ENCODE peak calls at places on chromosome 15, in eight cellular contexts. One of them, this sample, is unnamed.

GRCh38 chr15:77866186-77866585 is 211.3 kb downstream of the TBC1D2B start:
- DNase-seq in MM.1S: no peak
- DNase-seq in cerebellum: no peak
- DNase-seq in NT2/D1: no peak
- DNase-seq in endothelial cell of umbilical vein: no peak
- DNase-seq in AG10803: no peak
- DNase-seq in B cell: no peak
- DNase-seq in HepG2: no peak
- DNase-seq in this sample: no peak

GRCh38 chr15:93428807-93429351 is 339.9 kb upstream of the RGMA start:
- DNase-seq in cerebellum: no peak
- DNase-seq in NT2/D1: no peak
- DNase-seq in MM.1S: no peak
- DNase-seq in AG10803: no peak
- DNase-seq in endothelial cell of umbilical vein: no peak
- DNase-seq in HepG2: no peak
- DNase-seq in B cell: no peak
- DNase-seq in this sample: no peak

GRCh38 chr15:79025201-79025600 is 65.4 kb downstream of the RASGRF1 start:
- DNase-seq in endothelial cell of umbilical vein: no peak
- DNase-seq in cerebellum: no peak
- DNase-seq in MM.1S: no peak
- DNase-seq in AG10803: no peak
- DNase-seq in NT2/D1: no peak
- DNase-seq in HepG2: peak
- DNase-seq in B cell: peak
- DNase-seq in this sample: peak

GRCh38 chr15:26983822-26984221 is 12.8 kb downstream of the GABRG3 start:
- DNase-seq in NT2/D1: no peak
- DNase-seq in B cell: no peak
- DNase-seq in AG10803: no peak
- DNase-seq in cerebellum: no peak
- DNase-seq in endothelial cell of umbilical vein: no peak
- DNase-seq in HepG2: no peak
- DNase-seq in MM.1S: no peak
- DNase-seq in this sample: no peak

GRCh38 chr15:64354683-64355558 is 1.1 kb downstream of the CSNK1G1 start:
- DNase-seq in AG10803: no peak
- DNase-seq in HepG2: no peak
- DNase-seq in cerebellum: no peak
- DNase-seq in MM.1S: no peak
- DNase-seq in NT2/D1: no peak
- DNase-seq in B cell: peak
- DNase-seq in endothelial cell of umbilical vein: peak
- DNase-seq in this sample: no peak

GRCh38 chr15:49372366-49372765 is 50.7 kb upstream of the FGF7 start:
- DNase-seq in HepG2: no peak
- DNase-seq in cerebellum: no peak
- DNase-seq in NT2/D1: no peak
- DNase-seq in MM.1S: no peak
- DNase-seq in endothelial cell of umbilical vein: no peak
- DNase-seq in B cell: no peak
- DNase-seq in AG10803: no peak
- DNase-seq in this sample: no peak

GRCh38 chr15:90203473-90203872 is 2.3 kb downstream of the SEMA4B start:
- DNase-seq in B cell: no peak
- DNase-seq in endothelial cell of umbilical vein: no peak
- DNase-seq in cerebellum: no peak
- DNase-seq in MM.1S: no peak
- DNase-seq in AG10803: no peak
- DNase-seq in NT2/D1: no peak
- DNase-seq in HepG2: no peak
- DNase-seq in this sample: no peak

GRCh38 chr15:39788108-39788507 is 5.5 kb upstream of the FSIP1 start:
- DNase-seq in endothelial cell of umbilical vein: peak
- DNase-seq in MM.1S: no peak
- DNase-seq in cerebellum: no peak
- DNase-seq in NT2/D1: no peak
- DNase-seq in B cell: no peak
- DNase-seq in HepG2: no peak
- DNase-seq in AG10803: no peak
- DNase-seq in this sample: no peak

GRCh38 chr15:63791236-63791635 is 42.5 kb downstream of the HERC1 start:
- DNase-seq in endothelial cell of umbilical vein: no peak
- DNase-seq in HepG2: no peak
- DNase-seq in NT2/D1: no peak
- DNase-seq in cerebellum: no peak
- DNase-seq in B cell: no peak
- DNase-seq in AG10803: peak
- DNase-seq in MM.1S: no peak
- DNase-seq in this sample: no peak

GRCh38 chr15:63288342-63288741 is 10.9 kb downstream of the APH1B start:
- DNase-seq in B cell: no peak
- DNase-seq in NT2/D1: no peak
- DNase-seq in HepG2: no peak
- DNase-seq in endothelial cell of umbilical vein: peak
- DNase-seq in cerebellum: no peak
- DNase-seq in AG10803: no peak
- DNase-seq in MM.1S: no peak
- DNase-seq in this sample: no peak

GRCh38 chr15:101844916-101845315 is 32.9 kb downstream of the OR4F15 start:
- DNase-seq in NT2/D1: no peak
- DNase-seq in B cell: no peak
- DNase-seq in cerebellum: no peak
- DNase-seq in AG10803: no peak
- DNase-seq in MM.1S: no peak
- DNase-seq in HepG2: no peak
- DNase-seq in endothelial cell of umbilical vein: no peak
- DNase-seq in this sample: no peak